ENCODE peak calls at places on chromosome 21, in nine cellular contexts. P is CD8-positive, alpha-beta memory T cell; N is NCI-H2029; Z is astrocyte of the spinal cord; S is ecto neural progenitor cell; T is neural progenitor cell; C is PC-9; M is NCI-H524 treated with DMSO at 0.1 percent for 48 hours; W is RPMI8226. O is an unnamed sample.

GRCh38 chr21:44761011-44761729 is 40.5 kb downstream of the UBE2G2 start:
- DNase-seq in P (no peak), N (peak; percentile 47), Z (no peak), S (no peak), T (peak; percentile 53), C (peak; percentile 34), M (no peak), W (peak; percentile 74), O (no peak)

GRCh38 chr21:29323189-29323588 is 24.5 kb downstream of the BACH1 start:
- DNase-seq in P (no peak), N (no peak), Z (no peak), S (no peak), T (no peak), C (no peak), M (no peak), W (no peak), O (no peak)

GRCh38 chr21:45126085-45126687 is 51.8 kb downstream of the ADARB1 start:
- DNase-seq in P (no peak), N (no peak), Z (no peak), S (no peak), T (no peak), C (no peak), M (peak; percentile 99), W (no peak), O (no peak)

GRCh38 chr21:40143822-40144525 is 276.7 kb downstream of the PCP4 start:
- DNase-seq in P (no peak), N (peak; percentile 51), Z (peak; percentile 47), S (peak; percentile 74), T (peak; percentile 77), C (peak; percentile 28), M (no peak), W (peak; percentile 75), O (no peak)

GRCh38 chr21:37166733-37167132 is 93.7 kb downstream of the TTC3 start:
- DNase-seq in P (no peak), N (no peak), Z (no peak), S (no peak), T (peak; percentile 26), C (no peak), M (peak; percentile 14), W (peak; percentile 18), O (peak; percentile 4)

GRCh38 chr21:26845750-26846035 is 484 bp upstream of the ADAMTS1 start:
- DNase-seq in P (no peak), N (no peak), Z (no peak), S (no peak), T (no peak), C (no peak), M (no peak), W (no peak), O (no peak)

GRCh38 chr21:35178812-35179211 is 129.7 kb upstream of the RUNX1 start:
- DNase-seq in P (no peak), N (no peak), Z (no peak), S (no peak), T (no peak), C (no peak), M (no peak), W (no peak), O (peak; percentile 51)

GRCh38 chr21:37916795-37917142 is 512 bp upstream of the KCNJ6 start:
- DNase-seq in P (no peak), N (no peak), Z (no peak), S (peak; percentile 81), T (peak; percentile 85), C (no peak), M (peak; percentile 16), W (peak; percentile 9), O (no peak)

GRCh38 chr21:44969066-44969649 is 29.3 kb downstream of the SLX9 start:
- DNase-seq in P (no peak), N (no peak), Z (no peak), S (no peak), T (no peak), C (no peak), M (no peak), W (no peak), O (no peak)

GRCh38 chr21:45333583-45334121 is 46.0 kb upstream of the POFUT2 start:
- DNase-seq in P (no peak), N (no peak), Z (peak; percentile 45), S (no peak), T (no peak), C (no peak), M (no peak), W (no peak), O (no peak)